ENCODE peak calls at places on chromosomes 4 and X, in eight cellular contexts. X is caudate nucleus, E is endothelial cell, G is MCF 10A, F is ELF-1, T is kidney tubule cell, V is A549, M is adipocyte. O is an unnamed sample.

GRCh38 chr4:39446842-39447573 is 11.7 kb downstream of the RPL9 start:
- DNase-seq in X (no peak), E (peak; percentile 67), G (no peak), F (peak; percentile 93), T (peak; percentile 73), V (no peak), M (peak; percentile 10), O (peak; percentile 74)

GRCh38 chr4:139014391-139015268 is 951 bp upstream of the NOCT start:
- DNase-seq in X (no peak), E (no peak), G (peak; percentile 93), F (peak; percentile 68), T (peak; percentile 98), V (peak; percentile 77), M (peak; percentile 85), O (peak; percentile 97)

GRCh38 chrX:46251755-46252154 is 293.5 kb downstream of the ZNF674 start:
- DNase-seq in X (no peak), E (no peak), G (peak; percentile 57), F (peak; percentile 2), T (peak; percentile 68), V (peak; percentile 5), M (peak; percentile 12), O (peak; percentile 13)

GRCh38 chr4:160319221-160319867 is 1216.5 kb downstream of the RAPGEF2 start:
- DNase-seq in X (no peak), E (no peak), G (peak; percentile 95), F (peak; percentile 51), T (peak; percentile 52), V (peak; percentile 73), M (no peak), O (peak; percentile 26)

GRCh38 chrX:130024127-130024526 is 41.7 kb downstream of the BCORL1 start:
- DNase-seq in X (no peak), E (peak; percentile 53), G (peak; percentile 65), F (peak; percentile 94), T (peak; percentile 81), V (peak; percentile 40), M (no peak), O (peak; percentile 70)

GRCh38 chr4:10050171-10051120 is 29.1 kb upstream of the SLC2A9 start:
- DNase-seq in X (no peak), E (no peak), G (no peak), F (peak; percentile 39), T (no peak), V (no peak), M (no peak), O (no peak)

GRCh38 chrX:82765806-82766205 is 742.3 kb upstream of the POU3F4 start:
- DNase-seq in X (no peak), E (no peak), G (peak; percentile 24), F (no peak), T (no peak), V (no peak), M (no peak), O (no peak)

GRCh38 chr4:87823741-87824140 is 9.0 kb upstream of the MEPE start:
- DNase-seq in X (no peak), E (no peak), G (no peak), F (no peak), T (no peak), V (no peak), M (no peak), O (no peak)

GRCh38 chr4:150355858-150356455 is 226.0 kb upstream of the MAB21L2 start:
- DNase-seq in X (no peak), E (no peak), G (no peak), F (no peak), T (no peak), V (no peak), M (no peak), O (no peak)

GRCh38 chr4:56953680-56954520 is 23.5 kb downstream of the NOA1 start:
- DNase-seq in X (no peak), E (no peak), G (no peak), F (no peak), T (no peak), V (no peak), M (no peak), O (no peak)

GRCh38 chr4:139645458-139645857 is 20.2 kb upstream of the MGST2 start:
- DNase-seq in X (no peak), E (no peak), G (peak; percentile 58), F (no peak), T (peak; percentile 49), V (peak; percentile 43), M (no peak), O (no peak)

GRCh38 chr4:80154547-80154933 is 42.8 kb upstream of the PRDM8 start:
- DNase-seq in X (no peak), E (no peak), G (no peak), F (no peak), T (no peak), V (no peak), M (peak; percentile 56), O (no peak)

GRCh38 chr4:150305995-150306394 is 227.8 kb downstream of the DCLK2 start:
- DNase-seq in X (no peak), E (no peak), G (peak; percentile 55), F (no peak), T (peak; percentile 56), V (no peak), M (peak; percentile 71), O (peak; percentile 79)

GRCh38 chr4:40003986-40004385 is 26.3 kb upstream of the PDS5A start:
- DNase-seq in X (no peak), E (no peak), G (no peak), F (no peak), T (peak; percentile 4), V (no peak), M (peak; percentile 35), O (peak; percentile 9)

GRCh38 chr4:119028296-119028695 is 107.3 kb upstream of the MYOZ2 start:
- DNase-seq in X (no peak), E (no peak), G (no peak), F (no peak), T (no peak), V (no peak), M (no peak), O (no peak)

GRCh38 chrX:7139202-7140081 is 8.1 kb upstream of the STS start:
- DNase-seq in X (no peak), E (no peak), G (no peak), F (no peak), T (peak; percentile 79), V (no peak), M (peak; percentile 25), O (peak; percentile 38)

GRCh38 chr4:98318521-98318920 is 57.3 kb downstream of the RAP1GDS1 start:
- DNase-seq in X (no peak), E (no peak), G (peak; percentile 39), F (no peak), T (no peak), V (no peak), M (no peak), O (no peak)

GRCh38 chrX:14899607-14900006 is 26.4 kb downstream of the MOSPD2 start:
- DNase-seq in X (no peak), E (no peak), G (peak; percentile 32), F (no peak), T (peak; percentile 76), V (peak; percentile 1), M (peak; percentile 19), O (peak; percentile 64)

GRCh38 chrX:127037179-127037578 is 217.7 kb downstream of the PRR32 start:
- DNase-seq in X (no peak), E (no peak), G (peak; percentile 1), F (no peak), T (peak; percentile 2), V (no peak), M (no peak), O (no peak)

GRCh38 chr4:41963105-41963504 is 18.5 kb upstream of the DCAF4L1 start:
- DNase-seq in X (no peak), E (no peak), G (peak; percentile 32), F (no peak), T (peak; percentile 20), V (no peak), M (peak; percentile 61), O (peak; percentile 29)

GRCh38 chr4:123418486-123418931 is 21.9 kb downstream of the SPRY1 start:
- DNase-seq in X (no peak), E (peak; percentile 35), G (peak; percentile 87), F (peak; percentile 84), T (peak; percentile 82), V (no peak), M (peak; percentile 94), O (peak; percentile 96)

GRCh38 chr4:87505862-87506261 is 23.3 kb downstream of the SPARCL1 start:
- DNase-seq in X (no peak), E (no peak), G (no peak), F (no peak), T (no peak), V (no peak), M (no peak), O (no peak)

GRCh38 chrX:32851556-32851955 is 359.8 kb downstream of the DMD start:
- DNase-seq in X (no peak), E (no peak), G (no peak), F (no peak), T (no peak), V (no peak), M (no peak), O (no peak)

GRCh38 chr4:186657766-186658165 is 65.9 kb downstream of the FAT1 start:
- DNase-seq in X (no peak), E (no peak), G (peak; percentile 34), F (no peak), T (peak; percentile 36), V (no peak), M (no peak), O (peak; percentile 44)

GRCh38 chr4:152525878-152526277 is 10.0 kb downstream of the FBXW7 start:
- DNase-seq in X (no peak), E (no peak), G (no peak), F (no peak), T (no peak), V (no peak), M (no peak), O (no peak)

GRCh38 chrX:139172731-139173130 is 357.8 kb upstream of the F9 start:
- DNase-seq in X (no peak), E (no peak), G (no peak), F (no peak), T (no peak), V (no peak), M (no peak), O (no peak)

GRCh38 chr4:31088600-31089230 is 368.5 kb downstream of the PCDH7 start:
- DNase-seq in X (no peak), E (no peak), G (peak; percentile 16), F (no peak), T (peak; percentile 45), V (no peak), M (peak; percentile 42), O (peak; percentile 83)

GRCh38 chr4:102827674-102828496 is 534 bp upstream of the UBE2D3 start:
- DNase-seq in X (peak; percentile 97), E (peak; percentile 94), G (peak; percentile 100), F (peak; percentile 100), T (peak; percentile 100), V (peak; percentile 53), M (peak; percentile 100), O (peak; percentile 100)

GRCh38 chrX:39335447-39336235 is 534.4 kb downstream of the MID1IP1 start:
- DNase-seq in X (no peak), E (no peak), G (peak; percentile 4), F (no peak), T (no peak), V (no peak), M (no peak), O (no peak)

GRCh38 chr4:74692973-74693372 is 101.3 kb downstream of the BTC start:
- DNase-seq in X (no peak), E (no peak), G (no peak), F (no peak), T (no peak), V (no peak), M (no peak), O (no peak)

GRCh38 chr4:109067509-109068205 is 234.8 kb downstream of the COL25A1 start:
- DNase-seq in X (no peak), E (no peak), G (no peak), F (no peak), T (peak; percentile 10), V (no peak), M (peak; percentile 57), O (peak; percentile 64)

GRCh38 chr4:181757921-181758320 is 485.3 kb upstream of the TENM3 start:
- DNase-seq in X (no peak), E (no peak), G (no peak), F (no peak), T (no peak), V (no peak), M (no peak), O (no peak)

GRCh38 chr4:163180087-163180486 is 13.4 kb upstream of the NAF1 start:
- DNase-seq in X (no peak), E (no peak), G (no peak), F (no peak), T (no peak), V (no peak), M (no peak), O (no peak)

GRCh38 chrX:154013001-154013421 is 6.7 kb downstream of the IRAK1 start:
- DNase-seq in X (no peak), E (no peak), G (no peak), F (no peak), T (no peak), V (no peak), M (no peak), O (no peak)